ENCODE peak calls at places on chromosomes 1 and 21, in ten cellular contexts. S is hepatocyte, Q is cardiac muscle cell, U is colonic mucosa, P is mucosa of descending colon, E is heart left ventricle, T is IMR-90, L is uterus, H is fibroblast of lung, B is psoas muscle. Z is an unnamed sample. For H3K4me1 and H3K36me3, the result is how much of the 10 kb centered on the place peaks cover.

GRCh38 chr1:24727490-24728214 is 17.6 kb upstream of the CLIC4 start:
- DNase-seq in B (peak), T (peak), U (peak), E (peak), Q (no peak), H (peak), L (peak), P (peak), S (peak), Z (no peak)

GRCh38 chr1:7679873-7680790 is 91.0 kb upstream of the VAMP3 start:
- DNase-seq in B (peak), T (peak), E (peak), Q (peak), H (peak), P (peak), L (peak), S (peak), U (peak), Z (no peak)

GRCh38 chr1:227892930-227893695 is 54.6 kb downstream of the WNT9A start:
- DNase-seq in Q (no peak), T (no peak), B (no peak), E (peak), U (peak), L (no peak), S (no peak), H (no peak), P (no peak), Z (no peak)

GRCh38 chr21:27033467-27033866 is 66.6 kb upstream of the ADAMTS5 start:
- DNase-seq in H (no peak), T (no peak), Q (no peak), B (no peak), S (no peak), U (no peak), L (no peak), P (no peak), E (no peak), Z (no peak)

GRCh38 chr1:108617008-108617723 is 43.7 kb downstream of the HENMT1 start:
- DNase-seq in T (no peak), Q (no peak), P (no peak), E (no peak), S (no peak), H (no peak), B (no peak), U (no peak), L (no peak), Z (no peak)

GRCh38 chr1:73674945-73675561 is 522.9 kb downstream of the LRRIQ3 start:
- DNase-seq in T (no peak), E (no peak), B (no peak), U (no peak), Q (peak), S (peak), L (no peak), H (peak), P (no peak), Z (no peak)

GRCh38 chr1:10020668-10021067 is 12.1 kb upstream of the UBE4B start:
- DNase-seq in H (no peak), S (no peak), B (no peak), E (no peak), T (no peak), L (no peak), U (no peak), Q (no peak), P (no peak), Z (no peak)

GRCh38 chr1:64549464-64550239 is 79.7 kb downstream of the CACHD1 start:
- DNase-seq in H (no peak), U (no peak), E (no peak), S (no peak), T (no peak), P (no peak), B (no peak), Q (no peak), L (peak), Z (no peak)

GRCh38 chr1:197868751-197869501 is 33.5 kb upstream of the C1orf53 start:
- DNase-seq in S (peak), B (no peak), U (peak), P (no peak), L (no peak), E (peak), Q (peak), H (peak), T (peak), Z (peak)

GRCh38 chr1:163970699-163971098 is 588.3 kb upstream of the PBX1 start:
- DNase-seq in L (no peak), U (no peak), T (no peak), B (no peak), S (no peak), P (no peak), Q (peak), H (no peak), E (no peak), Z (no peak)

GRCh38 chr1:53544731-53545515 is 85.7 kb downstream of the DMRTB1 start:
- DNase-seq in L (peak), H (no peak), B (no peak), Q (no peak), P (peak), E (no peak), U (no peak), T (no peak), S (no peak), Z (no peak)

GRCh38 chr1:100943533-100943932 is 47.6 kb downstream of the SLC30A7 start:
- DNase-seq in B (no peak), L (no peak), T (no peak), E (no peak), S (no peak), H (no peak), U (no peak), Q (no peak), P (no peak), Z (no peak)

GRCh38 chr1:27536004-27536757 is 46.2 kb upstream of the WASF2 start:
- DNase-seq in L (no peak), U (no peak), Q (no peak), P (no peak), S (no peak), E (no peak), T (no peak), H (no peak), B (no peak), Z (no peak)

GRCh38 chr1:166975361-166976129 is at the start of gene ILDR2:
- DNase-seq in E (peak), S (peak), L (peak), U (peak), P (peak), T (peak), B (peak), Q (peak), H (peak), Z (peak)

GRCh38 chr21:20311388-20311787 is 686.8 kb upstream of the NCAM2 start:
- DNase-seq in Q (no peak), E (no peak), P (no peak), S (no peak), H (no peak), L (no peak), T (no peak), U (no peak), B (no peak), Z (no peak)

GRCh38 chr1:18536356-18536755 is 55.6 kb downstream of the KLHDC7A start:
- DNase-seq in T (no peak), Q (no peak), U (no peak), S (no peak), P (no peak), L (no peak), H (no peak), E (no peak), B (no peak), Z (no peak)

GRCh38 chr1:38083541-38083940 is 36.9 kb upstream of the POU3F1 start:
- DNase-seq in U (no peak), Q (no peak), E (no peak), B (no peak), P (no peak), L (no peak), S (no peak), H (no peak), T (no peak), Z (no peak)

GRCh38 chr1:107003972-107004371 is 52.5 kb upstream of the PRMT6 start:
- DNase-seq in T (no peak), U (no peak), H (no peak), Q (no peak), S (no peak), L (no peak), E (no peak), B (no peak), P (no peak), Z (no peak)

GRCh38 chr1:214337536-214337935 is 56.6 kb downstream of the SMYD2 start:
- DNase-seq in L (peak), H (peak), S (peak), P (no peak), E (no peak), T (peak), U (no peak), Q (no peak), B (no peak), Z (no peak)

GRCh38 chr1:234899041-234899787 is 229.4 kb downstream of the TOMM20 start:
- DNase-seq in U (peak), T (peak), P (peak), L (no peak), H (no peak), E (peak), S (peak), Q (no peak), B (no peak), Z (no peak)

GRCh38 chr21:33067457-33067856 is 2.5 kb upstream of the OLIG1 start:
- DNase-seq in L (no peak), U (no peak), H (no peak), P (no peak), B (no peak), Q (no peak), S (no peak), E (no peak), T (no peak), Z (no peak)

GRCh38 chr1:235468970-235469369 is 35.3 kb downstream of the B3GALNT2 start:
- DNase-seq in H (peak), P (no peak), L (no peak), T (peak), Q (no peak), S (no peak), E (no peak), B (no peak), U (no peak), Z (no peak)

DNA sequence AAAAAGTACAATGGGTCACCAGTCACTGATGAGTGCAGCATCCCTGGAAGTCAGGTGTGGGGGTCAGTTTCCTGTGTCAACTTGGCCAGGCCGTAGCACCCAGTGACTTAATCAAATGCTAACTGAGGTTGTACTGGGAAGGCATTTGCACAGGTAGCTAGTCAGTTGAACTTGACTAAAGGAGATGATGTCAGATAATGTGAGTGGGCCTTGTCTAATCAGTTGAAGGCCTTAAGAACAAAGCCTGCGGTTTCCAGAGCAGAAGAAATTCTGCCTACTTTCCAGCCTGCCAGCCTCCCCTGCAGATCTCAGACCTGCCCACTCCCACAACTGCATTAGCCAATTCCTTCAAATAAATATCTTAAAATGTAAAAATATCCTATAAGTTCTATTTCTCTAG is 57.1 kb downstream of the ERG start:
- DNase-seq in S (no peak), H (no peak), P (no peak), Q (no peak), T (no peak), U (no peak), E (no peak), B (no peak), L (no peak), Z (no peak)
- H3K4me1 ChIP-seq in S (under half), H (under half), P (under half), Q (under half), T (under half), U (under half), E (under half), B (under half), L (under half), Z (under half)

GRCh38 chr1:206442101-206442500 is 28.2 kb upstream of the IKBKE start:
- DNase-seq in H (peak), L (no peak), E (no peak), Q (no peak), P (no peak), B (no peak), U (no peak), T (peak), S (no peak), Z (no peak)

GRCh38 chr1:206447792-206448191 is 22.5 kb upstream of the IKBKE start:
- DNase-seq in E (no peak), B (no peak), U (no peak), S (no peak), Q (no peak), P (no peak), T (no peak), H (no peak), L (no peak), Z (no peak)

GRCh38 chr1:206447079-206447780 is 23.0 kb upstream of the IKBKE start:
- DNase-seq in H (no peak), Q (no peak), B (no peak), E (no peak), S (no peak), P (no peak), T (no peak), L (no peak), U (no peak), Z (no peak)

GRCh38 chr1:206445861-206446495 is 24.3 kb upstream of the IKBKE start:
- DNase-seq in T (no peak), P (no peak), U (no peak), S (no peak), H (no peak), L (no peak), Q (no peak), B (no peak), E (no peak), Z (no peak)

DNA sequence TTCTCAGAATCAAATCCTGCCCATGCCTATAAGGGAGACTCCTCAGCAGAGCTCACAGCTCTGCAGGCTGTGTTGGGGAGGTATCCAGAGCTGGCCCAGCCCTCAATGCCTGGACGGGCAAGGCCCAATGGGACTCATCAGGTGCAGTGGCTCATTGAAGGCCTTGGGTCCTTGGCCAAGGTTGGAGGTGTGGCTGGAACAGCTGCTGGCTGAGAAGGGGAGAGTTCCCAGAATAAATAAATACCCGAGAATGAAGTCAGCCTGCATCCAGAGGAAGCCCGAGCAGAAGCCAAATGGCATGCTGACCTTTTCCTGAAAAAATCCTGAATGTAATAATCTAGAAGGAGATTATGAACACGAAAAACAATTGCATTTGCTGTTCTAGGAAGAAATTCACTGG is 25.2 kb upstream of the IKBKE start:
- DNase-seq in S (no peak), P (peak), E (peak), U (peak), L (peak), T (peak), H (peak), Q (no peak), B (peak), Z (no peak)
- H3K36me3 ChIP-seq in S (under half), P (under half), E (half or more), U (under half), L (under half), T (under half), H (under half), Q (under half), B (under half), Z (under half)

GRCh38 chr1:160122978-160123495 is 7.5 kb downstream of the ATP1A2 start:
- DNase-seq in P (no peak), S (no peak), Q (no peak), H (no peak), L (no peak), T (no peak), U (no peak), E (no peak), B (no peak), Z (no peak)

GRCh38 chr1:160118928-160119327 is 3.4 kb downstream of the ATP1A2 start:
- DNase-seq in H (no peak), Q (no peak), T (no peak), U (no peak), E (no peak), L (no peak), P (no peak), S (no peak), B (no peak), Z (no peak)

GRCh38 chr1:160123726-160124125 is 8.2 kb downstream of the ATP1A2 start:
- DNase-seq in B (no peak), S (no peak), P (no peak), L (no peak), E (no peak), H (no peak), U (no peak), T (no peak), Q (no peak), Z (no peak)

GRCh38 chr1:160121388-160121787 is 5.8 kb downstream of the ATP1A2 start:
- DNase-seq in T (no peak), U (no peak), E (no peak), P (no peak), L (no peak), B (no peak), S (no peak), H (no peak), Q (no peak), Z (no peak)

GRCh38 chr1:160120797-160121196 is 5.2 kb downstream of the ATP1A2 start:
- DNase-seq in H (no peak), U (no peak), B (no peak), P (no peak), E (no peak), T (no peak), Q (no peak), L (no peak), S (no peak), Z (no peak)
- H3K4me1 ChIP-seq in H (under half), U (under half), B (half or more), P (under half), E (half or more), T (under half), Q (under half), L (under half), S (under half), Z (under half)

GRCh38 chr1:230253150-230253549 is 173.0 kb downstream of the PGBD5 start:
- DNase-seq in T (no peak), H (no peak), Q (no peak), B (no peak), E (no peak), U (no peak), P (no peak), L (no peak), S (no peak), Z (no peak)
- H3K36me3 ChIP-seq in T (half or more), H (under half), Q (under half), B (under half), E (half or more), U (under half), P (under half), L (under half), S (under half), Z (under half)

GRCh38 chr1:13728104-13728503 is 28.1 kb downstream of the PRDM2 start:
- DNase-seq in P (no peak), T (no peak), B (no peak), E (no peak), L (no peak), U (no peak), Q (no peak), H (no peak), S (no peak), Z (no peak)
- H3K4me1 ChIP-seq in P (under half), T (under half), B (under half), E (under half), L (under half), U (under half), Q (under half), H (under half), S (under half), Z (under half)

Z was measured in CD4-positive, alpha-beta memory T cell.